ENCODE peak calls at places on chromosome 19, in seven cellular contexts. P is AG08395; L is SW 1271; K is NCI-H1048; R is activated T-helper 2 cell treated with anti-CD3 and anti-CD28 coated beads, Interferon-gamma antibody, Interleukin-2, Interleukin-4, amounts not matched to agents 10 μg/mL and 5 μg/mL and 100 μg/mL, durations not matched to agents 14 hours and 24 hours and 36 hours; Z is stimulated activated CD8-positive, alpha-beta memory T cell treated with anti-CD3 and anti-CD28 coated beads, Interleukin-2, amount 100 ng/mL, for 1 hour; B is GM04503. I is an unnamed sample.

GRCh38 chr19:22052644-22053013 is 345 bp downstream of the ZNF257 start:
- DNase-seq in P (no peak), L (no peak), K (no peak), R (no peak), Z (no peak), B (no peak), I (peak)

GRCh38 chr19:43620061-43621001 is 902 bp upstream of the ZNF428 start:
- DNase-seq in P (no peak), L (no peak), K (no peak), R (peak), Z (no peak), B (no peak), I (peak)

GRCh38 chr19:4707956-4708650 is 15.5 kb downstream of the DPP9 start:
- DNase-seq in P (peak), L (no peak), K (no peak), R (no peak), Z (no peak), B (no peak), I (no peak)

GRCh38 chr19:40392123-40392522 is 2.1 kb upstream of the HIPK4 start:
- DNase-seq in P (no peak), L (no peak), K (no peak), R (no peak), Z (no peak), B (no peak), I (no peak)

GRCh38 chr19:55930996-55931515 is 1.1 kb downstream of the NLRP13 start:
- DNase-seq in P (no peak), L (no peak), K (no peak), R (no peak), Z (no peak), B (no peak), I (no peak)

GRCh38 chr19:2061936-2062729 is 11.1 kb upstream of the MKNK2 start:
- DNase-seq in P (no peak), L (no peak), K (no peak), R (no peak), Z (no peak), B (no peak), I (no peak)

GRCh38 chr19:47309608-47310007 is at the start of gene C5AR1:
- DNase-seq in P (no peak), L (no peak), K (no peak), R (no peak), Z (no peak), B (no peak), I (no peak)

GRCh38 chr19:44645407-44646048 is 1.8 kb downstream of the PVR start:
- DNase-seq in P (no peak), L (no peak), K (no peak), R (no peak), Z (no peak), B (no peak), I (no peak)

GRCh38 chr19:45952691-45953505 is 20.8 kb downstream of the NOVA2 start:
- DNase-seq in P (peak), L (no peak), K (peak), R (peak), Z (peak), B (no peak), I (no peak)

GRCh38 chr19:51887522-51888498 is at the start of gene ZNF577:
- DNase-seq in P (peak), L (no peak), K (no peak), R (no peak), Z (peak), B (peak), I (peak)

GRCh38 chr19:55369651-55370304 is 485 bp downstream of the IL11 start:
- DNase-seq in P (peak), L (no peak), K (no peak), R (no peak), Z (no peak), B (peak), I (no peak)

GRCh38 chr19:31448221-31448657 is 99.0 kb upstream of the TSHZ3 start:
- DNase-seq in P (peak), L (no peak), K (no peak), R (no peak), Z (no peak), B (peak), I (no peak)

GRCh38 chr19:54179921-54180452 is 7.0 kb upstream of the TMC4 start:
- DNase-seq in P (no peak), L (peak), K (no peak), R (no peak), Z (no peak), B (no peak), I (no peak)

GRCh38 chr19:30419581-30420180 is 47.5 kb downstream of the ZNF536 start:
- DNase-seq in P (peak), L (no peak), K (no peak), R (no peak), Z (no peak), B (no peak), I (no peak)

GRCh38 chr19:29836409-29836825 is 24.6 kb downstream of the CCNE1 start:
- DNase-seq in P (no peak), L (no peak), K (no peak), R (peak), Z (no peak), B (no peak), I (no peak)

GRCh38 chr19:38293281-38293680 is 10.8 kb upstream of the C19orf33 start:
- DNase-seq in P (no peak), L (no peak), K (no peak), R (no peak), Z (no peak), B (no peak), I (no peak)

GRCh38 chr19:7869453-7869909 is 4.7 kb downstream of the PRR36 start:
- DNase-seq in P (peak), L (no peak), K (no peak), R (peak), Z (peak), B (no peak), I (peak)

GRCh38 chr19:53853707-53854106 is 14.0 kb upstream of the MYADM start:
- DNase-seq in P (no peak), L (no peak), K (no peak), R (no peak), Z (no peak), B (no peak), I (no peak)

GRCh38 chr19:46783670-46784069 is 4.7 kb downstream of the SLC1A5 start:
- DNase-seq in P (no peak), L (no peak), K (no peak), R (no peak), Z (no peak), B (no peak), I (no peak)

GRCh38 chr19:54189020-54189667 is at the start of gene MBOAT7:
- DNase-seq in P (no peak), L (no peak), K (no peak), R (no peak), Z (no peak), B (no peak), I (peak)

GRCh38 chr19:44900328-44901244 is 5.0 kb upstream of the APOE start:
- DNase-seq in P (no peak), L (no peak), K (no peak), R (no peak), Z (no peak), B (no peak), I (no peak)

GRCh38 chr19:17242431-17243208 is 3.1 kb downstream of the NR2F6 start:
- DNase-seq in P (no peak), L (no peak), K (no peak), R (no peak), Z (no peak), B (no peak), I (no peak)

GRCh38 chr19:39375929-39376328 is 15.0 kb downstream of the PAF1 start:
- DNase-seq in P (no peak), L (no peak), K (no peak), R (no peak), Z (no peak), B (no peak), I (no peak)

GRCh38 chr19:38224014-38224862 is at the start of gene DPF1:
- DNase-seq in P (peak), L (no peak), K (peak), R (peak), Z (no peak), B (no peak), I (no peak)

GRCh38 chr19:1947651-1948209 is 6.8 kb downstream of the CSNK1G2 start:
- DNase-seq in P (no peak), L (no peak), K (no peak), R (no peak), Z (no peak), B (no peak), I (no peak)

GRCh38 chr19:2887391-2887914 is 13.3 kb upstream of the ZNF57 start:
- DNase-seq in P (peak), L (peak), K (peak), R (no peak), Z (no peak), B (peak), I (no peak)

GRCh38 chr19:45569619-45570421 is 14.8 kb downstream of the OPA3 start:
- DNase-seq in P (peak), L (no peak), K (no peak), R (peak), Z (peak), B (no peak), I (no peak)

GRCh38 chr19:10503002-10503789 is at the start of gene KEAP1:
- DNase-seq in P (peak), L (no peak), K (no peak), R (no peak), Z (no peak), B (no peak), I (no peak)

GRCh38 chr19:30046522-30046921 is 104.5 kb downstream of the URI1 start:
- DNase-seq in P (no peak), L (no peak), K (no peak), R (no peak), Z (no peak), B (no peak), I (no peak)

GRCh38 chr19:41219924-41220567 is 1.0 kb downstream of the AXL start:
- DNase-seq in P (peak), L (no peak), K (no peak), R (no peak), Z (no peak), B (no peak), I (no peak)

GRCh38 chr19:10583021-10583776 is 3.9 kb downstream of the AP1M2 start:
- DNase-seq in P (no peak), L (no peak), K (no peak), R (no peak), Z (no peak), B (no peak), I (no peak)

GRCh38 chr19:3369337-3370213 is 3.2 kb downstream of the NFIC start:
- DNase-seq in P (peak), L (no peak), K (no peak), R (no peak), Z (no peak), B (no peak), I (no peak)

GRCh38 chr19:15280048-15280725 is 47.9 kb upstream of the EPHX3 start:
- DNase-seq in P (no peak), L (no peak), K (no peak), R (no peak), Z (no peak), B (no peak), I (no peak)

GRCh38 chr19:44891016-44891882 is at the start of gene TOMM40:
- DNase-seq in P (no peak), L (no peak), K (peak), R (no peak), Z (peak), B (no peak), I (no peak)

GRCh38 chr19:48745208-48745995 is 1.3 kb downstream of the IZUMO1 start:
- DNase-seq in P (peak), L (peak), K (no peak), R (peak), Z (no peak), B (no peak), I (no peak)

GRCh38 chr19:10100163-10100785 is 2.2 kb downstream of the ANGPTL6 start:
- DNase-seq in P (no peak), L (no peak), K (no peak), R (no peak), Z (no peak), B (no peak), I (no peak)

GRCh38 chr19:1469936-1470863 is 8.8 kb downstream of the C19orf25 start:
- DNase-seq in P (peak), L (no peak), K (no peak), R (peak), Z (peak), B (no peak), I (peak)

I was measured in activated T-helper 1 cell treated with anti-CD3 and anti-CD28 coated beads, Interleukin-2, amount 50 U/mL, for 16 hours.